ENCODE peak calls at places on chromosomes 1 and 21, in nine cellular contexts. T, W, Y, P, S, X, G, E and Z are unnamed samples.

GRCh38 chr1:62687421-62687902 is 724 bp downstream of the DOCK7 start:
- DNase-seq in S (no peak), T (peak), G (peak), P (peak), Y (peak), E (no peak), W (no peak), X (no peak), Z (peak)

GRCh38 chr1:9251501-9251900 is 16.9 kb downstream of the H6PD start:
- DNase-seq in P (no peak), S (no peak), Y (no peak), G (no peak), T (no peak), W (no peak), E (no peak), X (no peak), Z (no peak)

GRCh38 chr1:21143752-21144151 is 32.9 kb downstream of the EIF4G3 start:
- DNase-seq in T (no peak), W (no peak), X (no peak), P (no peak), E (no peak), Y (no peak), S (no peak), G (no peak), Z (no peak)

GRCh38 chr1:6001992-6002576 is 9.9 kb upstream of the NPHP4 start:
- DNase-seq in X (no peak), P (no peak), Y (peak), S (no peak), T (no peak), G (peak), W (no peak), E (peak), Z (no peak)

GRCh38 chr1:193741228-193741627 is 554.8 kb upstream of the B3GALT2 start:
- DNase-seq in S (no peak), Y (no peak), E (no peak), G (no peak), T (no peak), X (no peak), P (no peak), W (no peak), Z (no peak)

GRCh38 chr1:28110555-28110954 is 22.1 kb upstream of the EYA3 start:
- DNase-seq in E (no peak), P (no peak), T (no peak), Y (peak), S (no peak), W (no peak), X (no peak), G (peak), Z (no peak)

GRCh38 chr1:43952731-43953350 is 6.1 kb downstream of the IPO13 start:
- DNase-seq in G (no peak), E (no peak), X (no peak), W (no peak), T (no peak), S (no peak), P (no peak), Y (no peak), Z (peak)

GRCh38 chr1:157574836-157575235 is 22.5 kb upstream of the FCRL5 start:
- DNase-seq in E (no peak), X (no peak), W (no peak), T (no peak), Y (no peak), G (no peak), P (no peak), S (no peak), Z (no peak)

GRCh38 chr1:222058249-222058648 is 316.4 kb upstream of the DUSP10 start:
- DNase-seq in P (no peak), X (no peak), W (no peak), G (no peak), S (no peak), T (no peak), E (no peak), Y (no peak), Z (no peak)

GRCh38 chr21:33101300-33102005 is 31.5 kb downstream of the OLIG1 start:
- DNase-seq in X (no peak), E (no peak), Y (no peak), W (no peak), T (no peak), P (no peak), G (no peak), S (no peak), Z (peak)

GRCh38 chr1:246142320-246142893 is 364.7 kb downstream of the SMYD3 start:
- DNase-seq in X (peak), S (peak), Y (peak), E (no peak), T (no peak), P (no peak), G (peak), W (peak), Z (no peak)

GRCh38 chr1:43878440-43878839 is 55.2 kb upstream of the ARTN start:
- DNase-seq in S (no peak), W (no peak), G (no peak), Y (no peak), E (no peak), X (no peak), T (no peak), P (no peak), Z (no peak)

GRCh38 chr1:170661646-170662411 is 2.1 kb upstream of the PRRX1 start:
- DNase-seq in X (no peak), G (no peak), E (no peak), W (no peak), S (no peak), Y (peak), T (no peak), P (no peak), Z (peak)

GRCh38 chr21:22679207-22679606 is 1681.0 kb downstream of the NCAM2 start:
- DNase-seq in G (no peak), E (no peak), S (no peak), X (no peak), W (no peak), Y (no peak), T (no peak), P (no peak), Z (no peak)

GRCh38 chr1:116498789-116499628 is 71.8 kb downstream of the CD58 start:
- DNase-seq in W (peak), G (peak), X (no peak), S (no peak), P (peak), Y (peak), E (no peak), T (peak), Z (peak)

GRCh38 chr1:183330335-183330734 is 87.8 kb downstream of the NMNAT2 start:
- DNase-seq in W (no peak), X (no peak), Y (no peak), P (no peak), S (no peak), G (no peak), T (no peak), E (no peak), Z (peak)

GRCh38 chr1:182699673-182700350 is 15.4 kb upstream of the RGS8 start:
- DNase-seq in W (no peak), T (no peak), Y (no peak), X (no peak), S (no peak), P (peak), E (no peak), G (no peak), Z (peak)

GRCh38 chr1:111768023-111768422 is 12.3 kb downstream of the DDX20 start:
- DNase-seq in E (no peak), G (no peak), Y (no peak), P (no peak), X (no peak), W (no peak), S (no peak), T (no peak), Z (no peak)

GRCh38 chr1:86472165-86472564 is 3.4 kb downstream of the CLCA1 start:
- DNase-seq in G (no peak), P (no peak), T (no peak), W (no peak), S (no peak), Y (no peak), X (no peak), E (no peak), Z (no peak)

GRCh38 chr1:56434025-56434424 is 145.3 kb downstream of the PLPP3 start:
- DNase-seq in T (no peak), X (no peak), Y (no peak), G (no peak), S (no peak), W (no peak), E (no peak), P (no peak), Z (no peak)

GRCh38 chr1:150528997-150529396 is 13.4 kb downstream of the FALEC start:
- DNase-seq in E (no peak), S (no peak), X (peak), G (no peak), P (no peak), T (no peak), W (no peak), Y (no peak), Z (no peak)

GRCh38 chr1:247862756-247863155 is 5.8 kb downstream of the TRIM58 start:
- DNase-seq in Y (no peak), T (no peak), E (no peak), G (no peak), W (no peak), P (no peak), X (no peak), S (no peak), Z (no peak)

GRCh38 chr1:247857986-247858356 is 984 bp downstream of the TRIM58 start:
- DNase-seq in W (no peak), E (no peak), Y (no peak), S (no peak), T (no peak), P (no peak), G (no peak), X (no peak), Z (no peak)

GRCh38 chr1:247855911-247856310 is 1.1 kb upstream of the TRIM58 start:
- DNase-seq in P (no peak), Y (no peak), T (no peak), S (no peak), E (no peak), W (no peak), X (no peak), G (peak), Z (no peak)

GRCh38 chr1:247854899-247855545 is 2.0 kb upstream of the TRIM58 start:
- DNase-seq in S (no peak), P (no peak), Y (no peak), G (no peak), E (no peak), W (no peak), T (no peak), X (no peak), Z (no peak)

GRCh38 chr1:247857069-247857985 is at the start of gene TRIM58:
- DNase-seq in X (no peak), E (no peak), S (no peak), P (no peak), Y (no peak), G (peak), T (no peak), W (no peak), Z (no peak)
- TF ChIP-seq CTCF in X (peak), E (no peak), S (no peak), P (no peak), Y (no peak), G (peak), T (no peak), W (no peak), Z (peak)

DNA sequence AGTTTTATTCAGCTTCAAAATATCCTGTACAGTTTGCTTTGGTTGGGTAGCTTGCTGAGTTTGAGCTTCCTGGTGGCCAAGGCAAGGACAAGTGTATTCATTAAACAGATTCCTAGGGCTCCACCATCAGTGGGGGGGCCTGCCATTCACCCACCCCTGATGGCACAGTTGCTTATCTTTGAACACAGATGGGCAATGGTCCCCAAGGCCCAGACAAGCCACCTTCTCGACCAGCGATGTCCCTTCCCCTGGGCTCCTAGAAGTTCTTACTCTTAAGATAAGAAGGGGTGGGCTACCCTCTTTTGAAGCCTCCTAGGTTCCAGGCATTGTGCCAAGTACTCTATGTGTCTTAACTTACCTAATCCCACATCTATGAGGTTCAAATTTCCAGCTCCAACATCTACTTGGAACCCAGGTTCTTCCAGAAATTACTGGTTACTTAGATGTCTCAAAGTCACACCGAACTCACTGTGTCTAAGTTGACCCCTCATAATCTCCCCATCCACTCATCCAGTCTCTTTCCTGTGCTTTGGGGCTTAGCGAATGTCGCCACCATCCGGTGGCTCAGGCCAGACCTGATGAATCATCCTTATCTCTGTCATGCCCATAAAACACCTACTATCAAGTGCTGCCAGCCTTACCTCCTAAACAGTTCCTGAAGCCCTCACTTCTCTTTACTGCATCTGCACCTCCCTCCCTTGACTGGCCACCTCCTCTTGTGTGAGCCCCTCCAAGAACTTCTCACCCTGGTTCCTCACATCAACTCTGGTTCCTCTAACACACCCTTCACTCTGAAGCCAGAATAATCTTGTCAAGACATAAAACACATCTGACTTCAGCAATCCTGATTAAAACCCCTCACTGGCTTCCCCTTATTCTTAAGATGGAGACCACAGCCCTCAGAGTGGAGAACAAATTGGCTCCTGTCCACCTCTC is 50.1 kb downstream of the KLHDC7A start:
- DNase-seq in X (no peak), T (peak), Y (no peak), G (peak), S (no peak), W (peak), E (no peak), P (no peak), Z (peak)
- TF ChIP-seq CTCF in X (no peak), T (peak), Y (no peak), G (peak), S (no peak), W (peak), E (no peak), P (no peak), Z (peak)

DNA sequence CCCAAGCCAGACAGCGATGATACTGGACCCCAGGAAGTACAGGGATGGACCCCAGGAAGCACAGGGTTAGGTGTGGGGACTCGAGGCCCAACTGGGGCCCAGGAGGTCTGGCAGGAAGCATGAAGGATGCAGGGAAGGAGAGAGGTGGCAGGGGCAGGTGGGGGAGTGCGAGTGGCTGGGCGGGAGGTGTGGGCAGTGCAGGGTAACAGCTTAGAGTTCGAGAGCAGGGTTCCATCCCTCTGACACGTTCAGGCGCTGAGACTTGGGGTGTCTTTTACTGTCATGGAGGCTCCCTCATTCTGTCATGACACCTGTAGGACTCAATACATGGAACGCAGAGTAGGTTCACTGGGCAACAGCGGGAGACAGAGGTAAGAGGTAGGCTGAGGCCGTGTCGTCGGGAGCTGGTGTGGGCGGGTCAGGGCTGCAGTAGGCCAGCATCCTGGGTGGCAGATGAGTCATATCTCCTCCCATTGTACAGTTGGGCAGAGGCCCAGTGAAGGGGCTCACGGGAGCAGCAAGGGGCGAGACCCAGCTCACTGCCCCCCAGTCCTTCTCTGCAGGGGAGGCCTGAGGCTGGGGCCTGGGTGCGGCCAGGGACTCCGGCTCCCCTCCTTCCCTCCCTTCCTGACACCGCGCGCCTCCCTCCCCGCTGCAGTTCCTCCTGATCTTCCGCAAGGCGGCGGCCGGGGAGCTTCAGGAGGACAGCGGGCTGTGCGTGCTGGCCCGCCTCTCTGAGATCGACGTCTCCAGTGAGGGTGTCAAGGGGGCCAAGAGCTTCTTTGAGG is 11.6 kb upstream of the CTRC start:
- DNase-seq in S (no peak), P (no peak), G (peak), E (no peak), W (no peak), T (no peak), X (no peak), Y (peak), Z (no peak)
- TF ChIP-seq CTCF in S (no peak), P (peak), G (no peak), E (no peak), W (no peak), T (no peak), X (no peak), Y (no peak), Z (no peak)

GRCh38 chr21:41662761-41663160 is 104.1 kb downstream of the RIPK4 start:
- DNase-seq in X (no peak), P (no peak), G (no peak), W (no peak), Y (no peak), S (no peak), T (no peak), E (no peak), Z (no peak)

GRCh38 chr21:41662161-41662560 is 104.7 kb downstream of the RIPK4 start:
- DNase-seq in W (no peak), P (no peak), Y (no peak), S (no peak), G (no peak), E (no peak), X (no peak), T (no peak), Z (no peak)

GRCh38 chr21:41660748-41661147 is 106.1 kb downstream of the RIPK4 start:
- DNase-seq in E (no peak), Y (peak), S (no peak), G (no peak), T (no peak), P (no peak), W (no peak), X (no peak), Z (no peak)

GRCh38 chr21:41658321-41658720 is 108.5 kb downstream of the RIPK4 start:
- DNase-seq in X (no peak), E (no peak), Y (no peak), S (no peak), P (no peak), G (no peak), T (no peak), W (no peak), Z (no peak)

GRCh38 chr21:41659791-41660560 is 106.9 kb downstream of the RIPK4 start:
- DNase-seq in S (no peak), G (peak), W (no peak), T (no peak), X (peak), P (no peak), E (no peak), Y (peak), Z (no peak)
- TF ChIP-seq CTCF in S (no peak), G (peak), W (no peak), T (no peak), X (peak), P (no peak), E (no peak), Y (peak), Z (no peak)

DNA sequence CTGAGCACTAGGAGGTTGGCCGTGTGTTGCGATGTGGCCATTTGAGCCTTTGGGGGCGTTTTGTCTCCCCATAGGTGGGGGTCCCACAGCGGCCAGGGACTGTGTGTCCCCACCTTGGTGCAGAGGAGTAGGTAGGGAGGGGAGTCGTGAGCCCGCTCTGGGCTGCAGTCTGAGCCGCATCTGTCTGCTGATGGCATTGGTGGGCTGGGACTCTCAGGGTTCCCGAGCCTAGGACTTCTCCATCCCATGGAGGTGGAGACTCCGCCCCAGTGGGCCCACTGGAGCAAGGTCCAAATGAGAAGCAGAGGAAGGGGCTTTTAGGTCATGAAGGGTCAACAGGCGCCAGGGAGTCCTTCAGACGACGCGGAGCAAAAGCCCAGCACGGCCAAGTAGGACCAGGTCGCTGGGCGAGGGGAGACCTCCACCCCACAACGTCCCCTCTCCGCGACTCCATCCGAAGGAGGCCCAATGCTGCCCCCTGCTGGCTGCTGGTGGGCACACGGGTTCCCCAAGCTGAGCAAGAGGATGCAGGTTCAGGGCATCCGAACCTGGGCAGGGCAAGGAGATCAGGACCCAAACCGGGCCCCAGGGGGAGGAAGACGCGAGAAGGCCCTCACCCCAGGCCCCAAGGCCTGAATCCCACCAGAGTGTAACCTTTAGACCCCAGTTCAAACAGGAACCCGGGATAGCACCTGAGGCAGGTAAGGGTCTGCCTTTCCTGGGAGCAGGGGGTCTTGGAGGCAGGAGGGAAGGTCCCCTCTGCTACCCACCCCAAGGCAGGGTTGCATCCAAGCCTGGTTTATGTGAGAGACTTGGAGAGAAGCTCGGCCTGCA is 14.9 kb downstream of the TTC34 start:
- DNase-seq in G (peak), P (peak), X (no peak), S (no peak), E (no peak), W (no peak), Y (peak), T (peak), Z (no peak)
- TF ChIP-seq CTCF in G (peak), P (peak), X (peak), S (peak), E (peak), W (peak), Y (peak), T (peak), Z (peak)

DNA sequence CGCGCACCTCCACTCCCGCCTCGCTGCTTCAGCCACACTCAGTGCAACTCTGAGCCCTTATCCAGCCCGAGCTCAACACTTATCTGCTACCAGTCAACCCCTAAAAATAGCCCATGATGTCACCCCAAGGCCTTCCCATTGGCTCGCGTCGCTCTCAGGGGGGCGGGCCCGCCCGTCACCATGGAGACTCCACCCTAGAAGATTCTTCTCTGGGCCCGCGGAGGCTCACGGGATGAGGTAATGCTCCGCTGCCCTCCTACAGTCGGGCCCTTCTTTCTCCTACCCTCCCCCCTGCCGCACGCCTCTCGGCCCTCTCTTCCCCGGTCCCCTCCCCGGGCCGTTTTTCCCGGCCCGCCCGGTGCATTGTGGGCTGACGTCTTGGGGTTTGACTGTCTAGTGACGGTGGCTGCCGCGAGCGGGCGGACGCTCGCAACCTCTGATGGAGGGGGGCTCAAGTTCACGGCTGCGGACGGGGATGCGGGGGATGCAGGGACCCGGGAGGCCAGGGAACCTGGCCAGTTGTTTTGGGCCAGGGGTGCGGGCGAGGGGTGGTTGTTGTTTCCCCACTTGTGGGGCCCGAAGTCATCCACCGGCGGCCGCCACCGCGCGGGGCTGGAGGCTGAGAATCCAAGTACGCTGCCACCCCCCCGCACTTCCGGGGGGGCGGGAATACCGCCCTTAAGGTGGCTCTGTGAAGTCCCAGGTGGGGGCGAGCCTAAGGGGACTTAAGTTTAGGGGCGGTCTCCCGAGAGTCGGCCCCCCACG is at the start of gene JUN:
- DNase-seq in Y (peak), T (peak), S (peak), X (peak), P (peak), W (peak), G (peak), E (peak), Z (peak)
- TF ChIP-seq CTCF in Y (no peak), T (peak), S (peak), X (no peak), P (no peak), W (no peak), G (no peak), E (peak), Z (no peak)